ENCODE peak calls at places on chromosome 22, in six cellular contexts. T is small intestine, E is iPS DF 19.7, X is WTC11, Y is T-cell, J is breast epithelium. D is an unnamed sample.

GRCh38 chr22:20011123-20011992 is 5.3 kb downstream of the ARVCF start:
- DNase-seq in T (no peak), E (no peak), X (no peak), Y (no peak), J (no peak), D (no peak)

GRCh38 chr22:33677536-33677935 is 242.7 kb downstream of the LARGE1 start:
- DNase-seq in T (no peak), E (no peak), X (no peak), Y (no peak), J (no peak), D (no peak)

GRCh38 chr22:28869736-28870135 is 13.6 kb upstream of the ZNRF3 start:
- DNase-seq in T (no peak), E (no peak), X (no peak), Y (no peak), J (no peak), D (no peak)

GRCh38 chr22:36658900-36659299 is 44.7 kb downstream of the CACNG2 start:
- DNase-seq in T (no peak), E (no peak), X (no peak), Y (no peak), J (peak; percentile 19), D (no peak)

GRCh38 chr22:47328550-47329243 is 566.2 kb downstream of the TBC1D22A start:
- DNase-seq in T (peak; percentile 47), E (no peak), X (no peak), Y (no peak), J (no peak), D (no peak)

GRCh38 chr22:45828836-45829235 is 148.1 kb downstream of the WNT7B start:
- DNase-seq in T (no peak), E (no peak), X (no peak), Y (no peak), J (no peak), D (no peak)

GRCh38 chr22:48237466-48237865 is 1475.0 kb downstream of the TBC1D22A start:
- DNase-seq in T (no peak), E (no peak), X (no peak), Y (no peak), J (no peak), D (no peak)

GRCh38 chr22:49825436-49825835 is 2.2 kb downstream of the BRD1 start:
- DNase-seq in T (no peak), E (no peak), X (no peak), Y (no peak), J (no peak), D (no peak)

GRCh38 chr22:39388261-39389011 is 11.1 kb upstream of the TAB1 start:
- DNase-seq in T (peak; percentile 66), E (peak; percentile 78), X (peak; percentile 96), Y (peak; percentile 65), J (peak; percentile 75), D (no peak)

GRCh38 chr22:45101828-45102227 is 61.9 kb upstream of the NUP50 start:
- DNase-seq in T (peak; percentile 57), E (peak; percentile 78), X (peak; percentile 80), Y (peak; percentile 19), J (no peak), D (no peak)

GRCh38 chr22:31089101-31090100 is 8.3 kb downstream of the SMTN start:
- DNase-seq in T (no peak), E (no peak), X (peak; percentile 60), Y (no peak), J (no peak), D (no peak)

GRCh38 chr22:42296381-42296853 is 26.0 kb upstream of the TCF20 start:
- DNase-seq in T (no peak), E (no peak), X (peak; percentile 54), Y (no peak), J (no peak), D (no peak)

GRCh38 chr22:35467788-35468187 is 67.8 kb downstream of the MCM5 start:
- DNase-seq in T (peak; percentile 50), E (no peak), X (no peak), Y (no peak), J (peak; percentile 61), D (no peak)

GRCh38 chr22:19691721-19692341 is 22.5 kb upstream of the SEPTIN5 start:
- DNase-seq in T (no peak), E (no peak), X (no peak), Y (no peak), J (peak; percentile 76), D (no peak)

GRCh38 chr22:44661659-44662569 is 40.1 kb upstream of the PRR5 start:
- DNase-seq in T (no peak), E (no peak), X (no peak), Y (no peak), J (no peak), D (no peak)

GRCh38 chr22:47439643-47440265 is 677.3 kb downstream of the TBC1D22A start:
- DNase-seq in T (no peak), E (no peak), X (no peak), Y (no peak), J (no peak), D (no peak)

GRCh38 chr22:32843300-32843699 is 41.8 kb downstream of the TIMP3 start:
- DNase-seq in T (no peak), E (no peak), X (no peak), Y (no peak), J (no peak), D (no peak)

GRCh38 chr22:20805972-20806471 is 32.1 kb downstream of the SERPIND1 start:
- DNase-seq in T (no peak), E (no peak), X (no peak), Y (no peak), J (no peak), D (no peak)

GRCh38 chr22:32050678-32051515 is 7.8 kb downstream of the SLC5A1 start:
- DNase-seq in T (peak; percentile 48), E (peak; percentile 30), X (no peak), Y (peak; percentile 19), J (peak; percentile 78), D (no peak)